ENCODE peak calls at places on chromosome 21, in nine cellular contexts. U, X, Q, Z, N, A, K, V and Y are unnamed samples.

GRCh38 chr21:25360593-25360992 is 246.7 kb downstream of the MRPL39 start:
- DNase-seq in U (no peak), X (no peak), Q (no peak), Z (no peak), N (peak), A (no peak), K (no peak), V (no peak), Y (no peak)

GRCh38 chr21:36699546-36700294 is 805 bp downstream of the SIM2 start:
- DNase-seq in U (no peak), X (no peak), Q (no peak), Z (no peak), N (peak), A (no peak), K (no peak), V (no peak), Y (no peak)

GRCh38 chr21:44820851-44821250 is 3.0 kb upstream of the SUMO3 start:
- DNase-seq in U (no peak), X (no peak), Q (no peak), Z (no peak), N (no peak), A (no peak), K (no peak), V (no peak), Y (no peak)

GRCh38 chr21:39561128-39561527 is 51.6 kb upstream of the B3GALT5 start:
- DNase-seq in U (no peak), X (no peak), Q (no peak), Z (no peak), N (no peak), A (no peak), K (no peak), V (no peak), Y (no peak)

GRCh38 chr21:34534522-34534921 is 22.5 kb upstream of the KCNE1 start:
- DNase-seq in U (no peak), X (no peak), Q (no peak), Z (no peak), N (no peak), A (no peak), K (no peak), V (no peak), Y (peak)

GRCh38 chr21:31218830-31219608 is 125.0 kb downstream of the TIAM1 start:
- DNase-seq in U (no peak), X (peak), Q (no peak), Z (no peak), N (no peak), A (peak), K (no peak), V (no peak), Y (peak)

GRCh38 chr21:32494946-32495703 is 82.6 kb downstream of the EVA1C start:
- DNase-seq in U (peak), X (no peak), Q (no peak), Z (no peak), N (no peak), A (no peak), K (no peak), V (no peak), Y (peak)

GRCh38 chr21:43325036-43325435 is 101.9 kb downstream of the SIK1 start:
- DNase-seq in U (no peak), X (no peak), Q (no peak), Z (no peak), N (no peak), A (no peak), K (no peak), V (no peak), Y (no peak)

GRCh38 chr21:42572906-42573495 is 59.3 kb downstream of the SLC37A1 start:
- DNase-seq in U (no peak), X (no peak), Q (no peak), Z (no peak), N (no peak), A (peak), K (no peak), V (peak), Y (no peak)

GRCh38 chr21:25934771-25935224 is 200.0 kb downstream of the GABPA start:
- DNase-seq in U (no peak), X (peak), Q (no peak), Z (peak), N (no peak), A (peak), K (no peak), V (no peak), Y (peak)

GRCh38 chr21:33208534-33208933 is 21.2 kb upstream of the IFNAR2 start:
- DNase-seq in U (no peak), X (no peak), Q (no peak), Z (no peak), N (no peak), A (no peak), K (no peak), V (no peak), Y (no peak)

GRCh38 chr21:14523234-14523633 is 22.9 kb downstream of the SAMSN1 start:
- DNase-seq in U (no peak), X (no peak), Q (no peak), Z (no peak), N (no peak), A (no peak), K (no peak), V (no peak), Y (peak)

GRCh38 chr21:35083246-35083645 is 34.1 kb upstream of the RUNX1 start:
- DNase-seq in U (no peak), X (no peak), Q (no peak), Z (no peak), N (no peak), A (no peak), K (no peak), V (no peak), Y (no peak)

GRCh38 chr21:34930971-34931370 is 118.1 kb downstream of the RUNX1 start:
- DNase-seq in U (no peak), X (no peak), Q (no peak), Z (no peak), N (no peak), A (no peak), K (no peak), V (no peak), Y (peak)

GRCh38 chr21:17513214-17514123 is 626 bp downstream of the CXADR start:
- DNase-seq in U (no peak), X (no peak), Q (peak), Z (no peak), N (peak), A (no peak), K (peak), V (peak), Y (peak)

GRCh38 chr21:36479415-36480402 is at the start of gene CLDN14:
- DNase-seq in U (no peak), X (no peak), Q (no peak), Z (no peak), N (peak), A (peak), K (no peak), V (no peak), Y (no peak)

GRCh38 chr21:46412521-46413364 is 45.9 kb upstream of the DIP2A start:
- DNase-seq in U (no peak), X (no peak), Q (no peak), Z (no peak), N (no peak), A (peak), K (no peak), V (no peak), Y (no peak)

GRCh38 chr21:43318841-43319781 is 107.8 kb downstream of the SIK1 start:
- DNase-seq in U (peak), X (peak), Q (no peak), Z (no peak), N (peak), A (peak), K (no peak), V (no peak), Y (peak)

GRCh38 chr21:37370152-37371040 is 3.8 kb downstream of the DYRK1A start:
- DNase-seq in U (no peak), X (no peak), Q (no peak), Z (no peak), N (no peak), A (no peak), K (no peak), V (no peak), Y (peak)

GRCh38 chr21:41185802-41186201 is 17.8 kb downstream of the BACE2 start:
- DNase-seq in U (no peak), X (no peak), Q (no peak), Z (no peak), N (no peak), A (no peak), K (no peak), V (no peak), Y (no peak)

GRCh38 chr21:34305605-34306235 is 58.1 kb upstream of the KCNE2 start:
- DNase-seq in U (no peak), X (no peak), Q (no peak), Z (no peak), N (no peak), A (no peak), K (no peak), V (no peak), Y (no peak)

GRCh38 chr21:38643404-38644023 is 145.2 kb upstream of the ERG start:
- DNase-seq in U (no peak), X (no peak), Q (no peak), Z (no peak), N (no peak), A (no peak), K (no peak), V (no peak), Y (no peak)

GRCh38 chr21:39120876-39121599 is 62.2 kb downstream of the PSMG1 start:
- DNase-seq in U (no peak), X (no peak), Q (no peak), Z (no peak), N (peak), A (no peak), K (no peak), V (peak), Y (peak)

GRCh38 chr21:31873696-31874599 is 1.1 kb downstream of the HUNK start:
- DNase-seq in U (peak), X (no peak), Q (no peak), Z (no peak), N (peak), A (peak), K (peak), V (peak), Y (no peak)

GRCh38 chr21:34959607-34960006 is 89.5 kb downstream of the RUNX1 start:
- DNase-seq in U (no peak), X (no peak), Q (no peak), Z (no peak), N (no peak), A (no peak), K (no peak), V (no peak), Y (no peak)

GRCh38 chr21:35920428-35920827 is 139.9 kb downstream of the SETD4 start:
- DNase-seq in U (no peak), X (no peak), Q (no peak), Z (no peak), N (peak), A (no peak), K (no peak), V (no peak), Y (no peak)